ENCODE peak calls at places on chromosome 19, in five cellular contexts. U, C, B, Z and M are unnamed samples.

GRCh38 chr19:2282062-2282861 is at the start of gene PEAK3:
- DNase-seq in C (no peak), Z (peak), B (peak), U (no peak), M (peak)

GRCh38 chr19:10404888-10405808 is 1.8 kb upstream of the CDC37 start:
- DNase-seq in B (no peak), U (no peak), C (no peak), Z (no peak), M (no peak)

GRCh38 chr19:45467456-45468158 is at the start of gene FOSB:
- DNase-seq in C (peak), Z (peak), U (peak), B (peak), M (peak)

GRCh38 chr19:543912-544608 is at the start of gene GZMM:
- DNase-seq in C (peak), U (no peak), Z (no peak), B (peak), M (no peak)

GRCh38 chr19:35228177-35228930 is at the start of gene FAM187B:
- DNase-seq in Z (no peak), C (no peak), U (no peak), B (no peak), M (no peak)

GRCh38 chr19:15529774-15530372 is 21.5 kb downstream of the CYP4F22 start:
- DNase-seq in U (no peak), B (no peak), Z (peak), C (no peak), M (peak)

GRCh38 chr19:50823389-50824042 is at the start of gene KLK1:
- DNase-seq in B (no peak), Z (no peak), U (no peak), C (no peak), M (no peak)

GRCh38 chr19:51735759-51736449 is 12.1 kb upstream of the HAS1 start:
- DNase-seq in C (no peak), U (peak), B (no peak), Z (peak), M (peak)

GRCh38 chr19:47821460-47822020 is at the start of gene CRX:
- DNase-seq in U (no peak), Z (no peak), B (no peak), C (no peak), M (no peak)

GRCh38 chr19:49812997-49813861 is at the start of gene FUZ:
- DNase-seq in B (peak), Z (peak), U (peak), C (peak), M (peak)

GRCh38 chr19:17779281-17779930 is 15.5 kb upstream of the B3GNT3 start:
- DNase-seq in U (no peak), B (no peak), Z (peak), C (no peak), M (peak)

GRCh38 chr19:11013771-11014170 is 52.9 kb downstream of the SMARCA4 start:
- DNase-seq in B (no peak), U (no peak), C (no peak), Z (no peak), M (no peak)

GRCh38 chr19:52007436-52007804 is 591 bp downstream of the ZNF615 start:
- DNase-seq in U (no peak), B (no peak), C (no peak), Z (peak), M (no peak)

GRCh38 chr19:40667602-40668001 is 22.8 kb downstream of the NUMBL start:
- DNase-seq in U (no peak), Z (no peak), C (no peak), B (no peak), M (no peak)

GRCh38 chr19:5095568-5095850 is 126.6 kb downstream of the KDM4B start:
- DNase-seq in U (no peak), B (no peak), Z (no peak), C (no peak), M (no peak)

GRCh38 chr19:7395360-7395781 is 46.6 kb downstream of the ARHGEF18 start:
- DNase-seq in U (no peak), C (no peak), Z (no peak), B (no peak), M (peak)

GRCh38 chr19:34733826-34734600 is at the start of gene ZNF181:
- DNase-seq in B (peak), Z (peak), U (peak), C (peak), M (peak)

GRCh38 chr19:55646889-55647731 is 902 bp upstream of the CCDC106 start:
- DNase-seq in Z (no peak), U (no peak), B (no peak), C (no peak), M (no peak)

GRCh38 chr19:38213911-38214625 is 10.0 kb downstream of the DPF1 start:
- DNase-seq in B (peak), U (peak), C (peak), Z (peak), M (peak)

GRCh38 chr19:43501661-43502418 is 2.7 kb downstream of the PHLDB3 start:
- DNase-seq in U (no peak), B (no peak), C (no peak), Z (no peak), M (no peak)

GRCh38 chr19:47097396-47098217 is 16.0 kb downstream of the ZC3H4 start:
- DNase-seq in U (no peak), Z (peak), B (no peak), C (no peak), M (no peak)

GRCh38 chr19:5679289-5680082 is 830 bp downstream of the MICOS13 start:
- DNase-seq in U (no peak), C (no peak), B (no peak), Z (no peak), M (no peak)

GRCh38 chr19:57334191-57334590 is 13.9 kb downstream of the ZNF543 start:
- DNase-seq in B (no peak), U (no peak), Z (peak), C (no peak), M (peak)

GRCh38 chr19:47124937-47125668 is 5.5 kb upstream of the SAE1 start:
- DNase-seq in U (peak), B (no peak), C (no peak), Z (peak), M (peak)

GRCh38 chr19:53942001-53942786 is 20.5 kb upstream of the CACNG8 start:
- DNase-seq in Z (peak), C (no peak), B (no peak), U (peak), M (peak)

GRCh38 chr19:2678043-2678671 is 24.3 kb downstream of the GNG7 start:
- DNase-seq in B (no peak), U (no peak), C (no peak), Z (no peak), M (no peak)

GRCh38 chr19:55590621-55591020 is 8.7 kb downstream of the FIZ1 start:
- DNase-seq in C (no peak), U (no peak), B (no peak), Z (no peak), M (no peak)

GRCh38 chr19:47310819-47311218 is 1.2 kb downstream of the C5AR1 start:
- DNase-seq in C (no peak), Z (peak), B (no peak), U (no peak), M (peak)

GRCh38 chr19:51460164-51460992 is 2.1 kb upstream of the SIGLEC8 start:
- DNase-seq in Z (no peak), C (no peak), B (no peak), U (no peak), M (peak)

GRCh38 chr19:55005684-55006488 is 32.2 kb downstream of the GP6 start:
- DNase-seq in U (peak), C (peak), Z (peak), B (peak), M (peak)

GRCh38 chr19:4061178-4061682 is 5.5 kb downstream of the ZBTB7A start:
- DNase-seq in Z (peak), B (no peak), C (no peak), U (no peak), M (no peak)

GRCh38 chr19:2612619-2613249 is 89.8 kb downstream of the GNG7 start:
- DNase-seq in U (no peak), B (no peak), C (no peak), Z (no peak), M (no peak)

GRCh38 chr19:13022111-13022858 is 27.0 kb downstream of the NFIX start:
- DNase-seq in C (no peak), U (peak), B (no peak), Z (peak), M (peak)

GRCh38 chr19:49890349-49891311 is 6.1 kb downstream of the IL4I1 start:
- DNase-seq in C (peak), U (no peak), Z (no peak), B (peak), M (no peak)

GRCh38 chr19:19321143-19321577 is 531 bp downstream of the MAU2 start:
- DNase-seq in C (no peak), B (no peak), U (no peak), Z (no peak), M (peak)

GRCh38 chr19:51607920-51608562 is 22.2 kb downstream of the SIGLEC5 start:
- DNase-seq in Z (peak), C (peak), U (peak), B (peak), M (peak)

GRCh38 chr19:52524086-52524485 is 3.4 kb upstream of the ZNF808 start:
- DNase-seq in B (no peak), U (no peak), C (no peak), Z (no peak), M (no peak)

GRCh38 chr19:45358213-45358792 is 12.1 kb downstream of the ERCC2 start:
- DNase-seq in U (no peak), C (no peak), B (no peak), Z (no peak), M (no peak)